ENCODE peak calls at places on chromosomes 16 and 17, in eight cellular contexts. One of them, this sample, is unnamed.

GRCh38 chr16:57800213-57801097 is 1.8 kb downstream of the KIFC3 start:
- DNase-seq in upper lobe of right lung: no peak
- DNase-seq in CD8-positive, alpha-beta T cell: no peak
- DNase-seq in psoas muscle: no peak
- DNase-seq in keratinocyte: no peak
- DNase-seq in IMR-90: no peak
- DNase-seq in ovary: no peak
- DNase-seq in effector memory CD4-positive, alpha-beta T cell: no peak
- DNase-seq in this sample: no peak

GRCh38 chr17:61660726-61661125 is 69.7 kb upstream of the NACA2 start:
- DNase-seq in keratinocyte: no peak
- DNase-seq in CD8-positive, alpha-beta T cell: no peak
- DNase-seq in IMR-90: peak; percentile 36
- DNase-seq in psoas muscle: no peak
- DNase-seq in upper lobe of right lung: no peak
- DNase-seq in effector memory CD4-positive, alpha-beta T cell: no peak
- DNase-seq in ovary: no peak
- DNase-seq in this sample: no peak

GRCh38 chr17:39699818-39700147 is at the start of gene ERBB2:
- DNase-seq in effector memory CD4-positive, alpha-beta T cell: no peak
- DNase-seq in CD8-positive, alpha-beta T cell: no peak
- DNase-seq in IMR-90: peak; percentile 73
- DNase-seq in upper lobe of right lung: peak; percentile 86
- DNase-seq in keratinocyte: no peak
- DNase-seq in psoas muscle: peak; percentile 70
- DNase-seq in ovary: peak; percentile 75
- DNase-seq in this sample: no peak

GRCh38 chr17:2947588-2947950 is 115.8 kb downstream of the OR1D5 start:
- DNase-seq in IMR-90: no peak
- DNase-seq in upper lobe of right lung: peak; percentile 52
- DNase-seq in keratinocyte: no peak
- DNase-seq in CD8-positive, alpha-beta T cell: no peak
- DNase-seq in psoas muscle: no peak
- DNase-seq in effector memory CD4-positive, alpha-beta T cell: no peak
- DNase-seq in ovary: peak; percentile 9
- DNase-seq in this sample: no peak

GRCh38 chr17:32161029-32161428 is 18.7 kb downstream of the RHOT1 start:
- DNase-seq in ovary: no peak
- DNase-seq in IMR-90: no peak
- DNase-seq in upper lobe of right lung: no peak
- DNase-seq in CD8-positive, alpha-beta T cell: no peak
- DNase-seq in effector memory CD4-positive, alpha-beta T cell: no peak
- DNase-seq in psoas muscle: no peak
- DNase-seq in keratinocyte: no peak
- DNase-seq in this sample: no peak

GRCh38 chr17:40086150-40087044 is 14.0 kb downstream of the NR1D1 start:
- DNase-seq in effector memory CD4-positive, alpha-beta T cell: no peak
- DNase-seq in ovary: peak; percentile 74
- DNase-seq in IMR-90: no peak
- DNase-seq in psoas muscle: peak; percentile 75
- DNase-seq in keratinocyte: no peak
- DNase-seq in upper lobe of right lung: peak; percentile 80
- DNase-seq in CD8-positive, alpha-beta T cell: peak; percentile 53
- DNase-seq in this sample: no peak

GRCh38 chr17:33234930-33235685 is 58.0 kb downstream of the ASIC2 start:
- DNase-seq in CD8-positive, alpha-beta T cell: no peak
- DNase-seq in IMR-90: peak; percentile 97
- DNase-seq in effector memory CD4-positive, alpha-beta T cell: peak; percentile 9
- DNase-seq in psoas muscle: peak; percentile 71
- DNase-seq in keratinocyte: peak; percentile 86
- DNase-seq in upper lobe of right lung: no peak
- DNase-seq in ovary: peak; percentile 82
- DNase-seq in this sample: peak; percentile 82

GRCh38 chr16:56558024-56558747 is 6.7 kb upstream of the MT4 start:
- DNase-seq in psoas muscle: peak; percentile 30
- DNase-seq in upper lobe of right lung: peak; percentile 23
- DNase-seq in keratinocyte: no peak
- DNase-seq in CD8-positive, alpha-beta T cell: no peak
- DNase-seq in ovary: no peak
- DNase-seq in effector memory CD4-positive, alpha-beta T cell: no peak
- DNase-seq in IMR-90: peak; percentile 75
- DNase-seq in this sample: peak; percentile 92

GRCh38 chr16:2981177-2981898 is 1.1 kb upstream of the PKMYT1 start:
- DNase-seq in CD8-positive, alpha-beta T cell: no peak
- DNase-seq in IMR-90: no peak
- DNase-seq in keratinocyte: no peak
- DNase-seq in upper lobe of right lung: no peak
- DNase-seq in effector memory CD4-positive, alpha-beta T cell: no peak
- DNase-seq in psoas muscle: no peak
- DNase-seq in ovary: no peak
- DNase-seq in this sample: no peak

GRCh38 chr17:60079401-60079861 is 710 bp upstream of the HEATR6 start:
- DNase-seq in effector memory CD4-positive, alpha-beta T cell: no peak
- DNase-seq in IMR-90: no peak
- DNase-seq in upper lobe of right lung: no peak
- DNase-seq in psoas muscle: no peak
- DNase-seq in keratinocyte: no peak
- DNase-seq in CD8-positive, alpha-beta T cell: no peak
- DNase-seq in ovary: no peak
- DNase-seq in this sample: no peak

GRCh38 chr17:13940858-13941665 is 128.2 kb upstream of the COX10 start:
- DNase-seq in psoas muscle: no peak
- DNase-seq in CD8-positive, alpha-beta T cell: no peak
- DNase-seq in IMR-90: peak; percentile 32
- DNase-seq in ovary: no peak
- DNase-seq in upper lobe of right lung: no peak
- DNase-seq in keratinocyte: no peak
- DNase-seq in effector memory CD4-positive, alpha-beta T cell: no peak
- DNase-seq in this sample: no peak

GRCh38 chr17:66715745-66716156 is 119.2 kb upstream of the CACNG5 start:
- DNase-seq in effector memory CD4-positive, alpha-beta T cell: no peak
- DNase-seq in IMR-90: peak; percentile 75
- DNase-seq in upper lobe of right lung: no peak
- DNase-seq in CD8-positive, alpha-beta T cell: no peak
- DNase-seq in ovary: no peak
- DNase-seq in psoas muscle: no peak
- DNase-seq in keratinocyte: no peak
- DNase-seq in this sample: no peak

GRCh38 chr17:32913593-32913992 is 14.4 kb upstream of the TMEM98 start:
- DNase-seq in psoas muscle: no peak
- DNase-seq in keratinocyte: no peak
- DNase-seq in IMR-90: no peak
- DNase-seq in effector memory CD4-positive, alpha-beta T cell: no peak
- DNase-seq in CD8-positive, alpha-beta T cell: no peak
- DNase-seq in ovary: no peak
- DNase-seq in upper lobe of right lung: no peak
- DNase-seq in this sample: no peak

GRCh38 chr16:66440271-66440802 is 13.2 kb downstream of the BEAN1 start:
- DNase-seq in IMR-90: no peak
- DNase-seq in keratinocyte: no peak
- DNase-seq in upper lobe of right lung: no peak
- DNase-seq in CD8-positive, alpha-beta T cell: no peak
- DNase-seq in effector memory CD4-positive, alpha-beta T cell: no peak
- DNase-seq in psoas muscle: no peak
- DNase-seq in ovary: no peak
- DNase-seq in this sample: no peak

GRCh38 chr17:28953444-28954118 is 2.3 kb upstream of the PHF12 start:
- DNase-seq in CD8-positive, alpha-beta T cell: peak; percentile 21
- DNase-seq in upper lobe of right lung: no peak
- DNase-seq in ovary: peak; percentile 51
- DNase-seq in keratinocyte: no peak
- DNase-seq in effector memory CD4-positive, alpha-beta T cell: no peak
- DNase-seq in IMR-90: peak; percentile 45
- DNase-seq in psoas muscle: no peak
- DNase-seq in this sample: no peak

GRCh38 chr16:9256196-9256595 is 164.8 kb downstream of the HAPSTR1 start:
- DNase-seq in upper lobe of right lung: no peak
- DNase-seq in IMR-90: no peak
- DNase-seq in effector memory CD4-positive, alpha-beta T cell: no peak
- DNase-seq in CD8-positive, alpha-beta T cell: no peak
- DNase-seq in psoas muscle: no peak
- DNase-seq in ovary: no peak
- DNase-seq in keratinocyte: no peak
- DNase-seq in this sample: no peak

GRCh38 chr16:56192644-56192960 is 1.3 kb downstream of the GNAO1 start:
- DNase-seq in psoas muscle: no peak
- DNase-seq in upper lobe of right lung: no peak
- DNase-seq in keratinocyte: no peak
- DNase-seq in effector memory CD4-positive, alpha-beta T cell: no peak
- DNase-seq in CD8-positive, alpha-beta T cell: no peak
- DNase-seq in IMR-90: no peak
- DNase-seq in ovary: no peak
- DNase-seq in this sample: no peak

GRCh38 chr17:8138672-8139371 is 13.4 kb downstream of the PER1 start:
- DNase-seq in ovary: peak; percentile 98
- DNase-seq in effector memory CD4-positive, alpha-beta T cell: peak; percentile 88
- DNase-seq in CD8-positive, alpha-beta T cell: peak; percentile 92
- DNase-seq in psoas muscle: peak; percentile 91
- DNase-seq in IMR-90: peak; percentile 98
- DNase-seq in upper lobe of right lung: peak; percentile 97
- DNase-seq in keratinocyte: no peak
- DNase-seq in this sample: peak; percentile 91

GRCh38 chr17:3667366-3668278 is 756 bp downstream of the TAX1BP3 start:
- DNase-seq in ovary: peak; percentile 93
- DNase-seq in CD8-positive, alpha-beta T cell: no peak
- DNase-seq in keratinocyte: no peak
- DNase-seq in upper lobe of right lung: peak; percentile 95
- DNase-seq in psoas muscle: peak; percentile 92
- DNase-seq in effector memory CD4-positive, alpha-beta T cell: no peak
- DNase-seq in IMR-90: peak; percentile 91
- DNase-seq in this sample: peak; percentile 93

GRCh38 chr16:10566613-10567012 is 13.8 kb downstream of the EMP2 start:
- DNase-seq in IMR-90: no peak
- DNase-seq in ovary: no peak
- DNase-seq in CD8-positive, alpha-beta T cell: no peak
- DNase-seq in effector memory CD4-positive, alpha-beta T cell: no peak
- DNase-seq in psoas muscle: no peak
- DNase-seq in upper lobe of right lung: no peak
- DNase-seq in keratinocyte: no peak
- DNase-seq in this sample: no peak

GRCh38 chr16:85931596-85932402 is 32.8 kb downstream of the IRF8 start:
- DNase-seq in psoas muscle: no peak
- DNase-seq in ovary: no peak
- DNase-seq in CD8-positive, alpha-beta T cell: no peak
- DNase-seq in IMR-90: no peak
- DNase-seq in keratinocyte: no peak
- DNase-seq in effector memory CD4-positive, alpha-beta T cell: no peak
- DNase-seq in upper lobe of right lung: no peak
- DNase-seq in this sample: no peak

GRCh38 chr16:85199069-85199725 is 86.9 kb upstream of the CIBAR2 start:
- DNase-seq in CD8-positive, alpha-beta T cell: no peak
- DNase-seq in upper lobe of right lung: no peak
- DNase-seq in keratinocyte: no peak
- DNase-seq in psoas muscle: no peak
- DNase-seq in IMR-90: no peak
- DNase-seq in effector memory CD4-positive, alpha-beta T cell: no peak
- DNase-seq in ovary: no peak
- DNase-seq in this sample: no peak

GRCh38 chr16:73951541-73951940 is 345.1 kb upstream of the PSMD7 start:
- DNase-seq in upper lobe of right lung: no peak
- DNase-seq in effector memory CD4-positive, alpha-beta T cell: no peak
- DNase-seq in IMR-90: peak; percentile 17
- DNase-seq in CD8-positive, alpha-beta T cell: no peak
- DNase-seq in psoas muscle: no peak
- DNase-seq in keratinocyte: no peak
- DNase-seq in ovary: no peak
- DNase-seq in this sample: no peak

GRCh38 chr17:45052052-45052772 is 780 bp upstream of the DCAKD start:
- DNase-seq in psoas muscle: peak; percentile 60
- DNase-seq in ovary: peak; percentile 60
- DNase-seq in IMR-90: no peak
- DNase-seq in CD8-positive, alpha-beta T cell: peak; percentile 25
- DNase-seq in keratinocyte: no peak
- DNase-seq in upper lobe of right lung: no peak
- DNase-seq in effector memory CD4-positive, alpha-beta T cell: peak; percentile 33
- DNase-seq in this sample: no peak

GRCh38 chr16:67967956-67968439 is 439 bp downstream of the SLC12A4 start:
- DNase-seq in IMR-90: peak; percentile 25
- DNase-seq in psoas muscle: peak; percentile 60
- DNase-seq in ovary: peak; percentile 81
- DNase-seq in upper lobe of right lung: peak; percentile 79
- DNase-seq in CD8-positive, alpha-beta T cell: no peak
- DNase-seq in effector memory CD4-positive, alpha-beta T cell: no peak
- DNase-seq in keratinocyte: no peak
- DNase-seq in this sample: no peak
- H3K4me1 ChIP-seq in IMR-90: peaks cover 34% of the 10 kb centered on the region
- H3K4me1 ChIP-seq in psoas muscle: peaks cover 45% of the 10 kb centered on the region
- H3K4me1 ChIP-seq in ovary: peaks cover 13% of the 10 kb centered on the region
- H3K4me1 ChIP-seq in upper lobe of right lung: peaks cover 45% of the 10 kb centered on the region
- H3K4me1 ChIP-seq in CD8-positive, alpha-beta T cell: peaks cover 15% of the 10 kb centered on the region
- H3K4me1 ChIP-seq in effector memory CD4-positive, alpha-beta T cell: peaks cover 17% of the 10 kb centered on the region
- H3K4me1 ChIP-seq in keratinocyte: peaks cover 50% of the 10 kb centered on the region
- H3K4me1 ChIP-seq in this sample: peaks cover 16% of the 10 kb centered on the region

GRCh38 chr16:50570808-50571598 is 22.8 kb downstream of the NKD1 start:
- DNase-seq in upper lobe of right lung: peak; percentile 45
- DNase-seq in psoas muscle: no peak
- DNase-seq in keratinocyte: no peak
- DNase-seq in CD8-positive, alpha-beta T cell: no peak
- DNase-seq in IMR-90: no peak
- DNase-seq in ovary: no peak
- DNase-seq in effector memory CD4-positive, alpha-beta T cell: no peak
- DNase-seq in this sample: no peak
- H3K4me1 ChIP-seq in upper lobe of right lung: peaks cover 11% of the 10 kb centered on the region
- H3K4me1 ChIP-seq in psoas muscle: no peaks in the 10 kb centered on the region
- H3K4me1 ChIP-seq in keratinocyte: no peaks in the 10 kb centered on the region
- H3K4me1 ChIP-seq in CD8-positive, alpha-beta T cell: no peaks in the 10 kb centered on the region
- H3K4me1 ChIP-seq in IMR-90: no peaks in the 10 kb centered on the region
- H3K4me1 ChIP-seq in ovary: peaks cover 17% of the 10 kb centered on the region
- H3K4me1 ChIP-seq in effector memory CD4-positive, alpha-beta T cell: no peaks in the 10 kb centered on the region
- H3K4me1 ChIP-seq in this sample: no peaks in the 10 kb centered on the region

DNA sequence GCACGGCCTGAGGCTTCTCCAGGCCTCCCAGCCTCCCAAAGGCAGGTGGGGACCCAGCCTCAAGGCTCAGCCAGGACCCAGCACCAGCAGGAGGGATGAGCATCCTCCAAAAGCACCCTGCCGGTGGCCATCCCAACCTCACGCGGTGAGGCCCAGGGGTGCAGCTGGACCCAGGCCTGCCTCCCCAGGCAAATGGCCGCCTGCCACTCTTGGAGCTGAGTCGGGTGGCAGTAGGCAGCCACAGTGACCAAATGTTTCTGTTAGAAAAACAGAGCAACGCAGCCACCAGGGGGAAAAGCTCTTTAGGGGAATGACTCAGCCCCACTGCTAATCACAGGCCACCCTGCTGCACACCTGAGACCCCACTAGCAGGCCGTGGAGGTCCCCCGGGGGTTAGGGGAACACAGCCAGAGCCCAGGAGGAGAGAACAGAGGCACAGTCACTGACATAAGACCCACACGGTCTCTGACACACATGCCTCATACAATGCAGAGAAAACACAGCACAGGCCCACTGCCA is 12.5 kb downstream of the BCAR1 start:
- DNase-seq in ovary: peak; percentile 54
- DNase-seq in effector memory CD4-positive, alpha-beta T cell: no peak
- DNase-seq in psoas muscle: no peak
- DNase-seq in keratinocyte: no peak
- DNase-seq in upper lobe of right lung: no peak
- DNase-seq in IMR-90: no peak
- DNase-seq in CD8-positive, alpha-beta T cell: no peak
- DNase-seq in this sample: no peak
- H3K4me1 ChIP-seq in ovary: peaks cover 19% of the 10 kb centered on the region
- H3K4me1 ChIP-seq in effector memory CD4-positive, alpha-beta T cell: peaks cover 2% of the 10 kb centered on the region
- H3K4me1 ChIP-seq in psoas muscle: peaks cover 73% of the 10 kb centered on the region
- H3K4me1 ChIP-seq in keratinocyte: peaks cover 28% of the 10 kb centered on the region
- H3K4me1 ChIP-seq in upper lobe of right lung: peaks cover 30% of the 10 kb centered on the region
- H3K4me1 ChIP-seq in IMR-90: peaks cover 38% of the 10 kb centered on the region
- H3K4me1 ChIP-seq in CD8-positive, alpha-beta T cell: no peaks in the 10 kb centered on the region
- H3K4me1 ChIP-seq in this sample: peaks cover 21% of the 10 kb centered on the region

GRCh38 chr16:17330019-17330570 is 140.7 kb downstream of the XYLT1 start:
- DNase-seq in IMR-90: no peak
- DNase-seq in effector memory CD4-positive, alpha-beta T cell: no peak
- DNase-seq in upper lobe of right lung: no peak
- DNase-seq in keratinocyte: no peak
- DNase-seq in CD8-positive, alpha-beta T cell: no peak
- DNase-seq in psoas muscle: no peak
- DNase-seq in ovary: no peak
- DNase-seq in this sample: no peak
- H3K4me1 ChIP-seq in IMR-90: peaks cover 2% of the 10 kb centered on the region
- H3K4me1 ChIP-seq in effector memory CD4-positive, alpha-beta T cell: no peaks in the 10 kb centered on the region
- H3K4me1 ChIP-seq in upper lobe of right lung: peaks cover 4% of the 10 kb centered on the region
- H3K4me1 ChIP-seq in keratinocyte: peaks cover 8% of the 10 kb centered on the region
- H3K4me1 ChIP-seq in CD8-positive, alpha-beta T cell: no peaks in the 10 kb centered on the region
- H3K4me1 ChIP-seq in psoas muscle: peaks cover 4% of the 10 kb centered on the region
- H3K4me1 ChIP-seq in ovary: no peaks in the 10 kb centered on the region
- H3K4me1 ChIP-seq in this sample: no peaks in the 10 kb centered on the region